ENCODE peak calls at places on chromosomes 1 and 21, in ten cellular contexts. I, F, J, D, R, U, Q, G, Z and S are unnamed samples. For H3K9me3 and H3K4me1, the result is how much of the 10 kb centered on the place peaks cover.

GRCh38 chr1:219123041-219123440 is 50.6 kb upstream of the LYPLAL1 start:
- DNase-seq in J (no peak), R (no peak), I (no peak), Z (no peak), F (no peak), Q (peak), G (no peak), D (no peak), U (no peak), S (no peak)

GRCh38 chr21:35619184-35619583 is 441.1 kb downstream of the SETD4 start:
- DNase-seq in U (no peak), R (no peak), Z (no peak), Q (no peak), F (no peak), J (no peak), D (no peak), G (no peak), I (no peak), S (no peak)

GRCh38 chr1:79006564-79006963 is at the start of gene ADGRL4:
- DNase-seq in F (no peak), Z (no peak), Q (peak), D (peak), U (peak), I (peak), J (peak), R (no peak), G (no peak), S (peak)

GRCh38 chr1:228017356-228018124 is 10.7 kb downstream of the WNT3A start:
- DNase-seq in G (no peak), I (peak), Q (no peak), J (no peak), F (no peak), U (no peak), Z (no peak), R (no peak), D (no peak), S (no peak)

GRCh38 chr1:234782821-234783220 is 172.8 kb upstream of the IRF2BP2 start:
- DNase-seq in I (no peak), Q (no peak), F (no peak), U (peak), J (no peak), D (no peak), Z (no peak), R (no peak), G (no peak), S (no peak)

GRCh38 chr21:45421846-45422775 is 17.1 kb downstream of the COL18A1 start:
- DNase-seq in D (no peak), Z (no peak), I (peak), G (no peak), U (no peak), R (no peak), F (no peak), J (peak), Q (peak), S (peak)

GRCh38 chr1:51952638-51953037 is 37.9 kb downstream of the RAB3B start:
- DNase-seq in D (no peak), Z (no peak), U (no peak), G (no peak), R (no peak), F (no peak), J (no peak), Q (no peak), I (no peak), S (no peak)

GRCh38 chr1:86436041-86436440 is 12.1 kb downstream of the CLCA2 start:
- DNase-seq in G (no peak), Q (no peak), J (no peak), F (no peak), Z (no peak), R (no peak), D (no peak), I (no peak), U (no peak), S (no peak)

GRCh38 chr1:41413748-41414281 is 52.6 kb downstream of the FOXO6 start:
- DNase-seq in Z (no peak), D (no peak), I (no peak), J (no peak), F (no peak), U (no peak), G (no peak), Q (peak), R (no peak), S (no peak)

DNA sequence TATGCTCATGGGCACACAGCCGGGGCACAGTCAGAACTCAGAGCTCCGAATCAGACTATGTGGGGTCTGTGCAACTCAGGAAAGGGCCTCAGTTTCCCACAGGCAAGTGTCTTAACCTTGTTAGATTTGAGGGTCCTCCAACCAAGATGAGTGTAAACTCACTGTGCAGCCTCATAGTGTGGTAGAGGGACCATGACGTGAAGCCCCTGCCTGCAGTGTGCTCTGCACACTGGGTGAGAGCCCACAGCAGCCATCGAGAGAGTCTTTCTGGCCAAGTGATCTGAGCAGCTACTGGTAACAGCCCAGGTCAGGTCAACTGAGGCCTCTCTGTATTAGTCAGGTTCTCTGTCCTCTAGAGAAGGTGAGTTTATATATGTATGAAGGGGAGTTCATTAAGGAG is 592 bp upstream of the LYPD8 start:
- DNase-seq in R (no peak), Z (no peak), Q (no peak), F (no peak), U (no peak), J (no peak), G (no peak), D (no peak), I (no peak), S (no peak)
- H3K9me3 ChIP-seq in R (under half), Z (under half), Q (under half), F (under half), U (half or more), J (under half), G (under half), D (under half), I (under half), S (under half)

DNA sequence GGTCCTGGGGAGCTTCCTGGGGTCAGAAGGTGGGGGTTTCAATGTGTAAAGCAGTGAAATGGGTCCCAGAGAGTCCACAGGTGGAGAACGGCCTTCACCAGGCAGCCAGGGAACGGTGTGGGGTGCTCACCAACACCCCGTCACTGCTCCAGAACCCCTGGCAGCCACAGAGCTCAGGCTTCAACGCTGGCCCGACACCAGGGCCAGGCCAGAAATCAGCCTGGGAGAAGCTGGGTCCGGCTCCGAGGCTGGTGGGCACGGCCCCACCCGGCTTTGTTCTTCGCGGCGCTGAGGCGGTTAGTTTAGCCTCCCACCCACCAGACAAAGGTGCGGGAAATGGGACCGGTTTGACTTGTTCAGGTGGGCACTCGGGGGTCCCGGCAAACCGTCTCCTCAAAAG is 24.8 kb upstream of the C1orf159 start:
- DNase-seq in G (no peak), I (no peak), U (no peak), Q (no peak), Z (no peak), R (no peak), D (no peak), F (no peak), J (no peak), S (no peak)
- H3K4me1 ChIP-seq in G (under half), I (under half), U (under half), Q (under half), Z (under half), R (under half), D (under half), F (under half), J (under half), S (under half)

GRCh38 chr1:27574001-27574781 is 29.8 kb downstream of the AHDC1 start:
- DNase-seq in I (no peak), J (peak), Q (no peak), D (peak), U (no peak), F (no peak), Z (no peak), R (peak), G (peak), S (peak)

GRCh38 chr1:27576846-27577245 is 27.1 kb downstream of the AHDC1 start:
- DNase-seq in U (no peak), I (no peak), D (no peak), Z (no peak), J (no peak), R (no peak), Q (peak), F (no peak), G (no peak), S (peak)

GRCh38 chr1:27574871-27575831 is 28.8 kb downstream of the AHDC1 start:
- DNase-seq in I (peak), R (peak), G (no peak), D (peak), F (no peak), Z (no peak), J (peak), U (peak), Q (peak), S (peak)

GRCh38 chr1:27577504-27578188 is 26.3 kb downstream of the AHDC1 start:
- DNase-seq in G (no peak), Z (no peak), Q (peak), F (no peak), R (no peak), J (no peak), I (no peak), D (no peak), U (no peak), S (peak)

GRCh38 chr1:27575861-27576331 is 28.0 kb downstream of the AHDC1 start:
- DNase-seq in J (peak), F (no peak), G (peak), Z (no peak), Q (peak), R (peak), D (peak), U (peak), I (peak), S (peak)
- TF ChIP-seq CTCF in J (peak), F (no peak), G (peak), Z (no peak), Q (no peak), R (no peak), D (no peak), U (no peak), I (no peak), S (peak)

GRCh38 chr1:30149226-30149625 is 574.2 kb downstream of the MATN1 start:
- DNase-seq in I (no peak), J (no peak), F (no peak), Z (no peak), G (no peak), Q (no peak), D (no peak), R (no peak), U (no peak), S (no peak)
- H3K9me3 ChIP-seq in I (under half), J (under half), F (under half), Z (under half), G (under half), Q (under half), D (under half), R (under half), U (under half), S (under half)

DNA sequence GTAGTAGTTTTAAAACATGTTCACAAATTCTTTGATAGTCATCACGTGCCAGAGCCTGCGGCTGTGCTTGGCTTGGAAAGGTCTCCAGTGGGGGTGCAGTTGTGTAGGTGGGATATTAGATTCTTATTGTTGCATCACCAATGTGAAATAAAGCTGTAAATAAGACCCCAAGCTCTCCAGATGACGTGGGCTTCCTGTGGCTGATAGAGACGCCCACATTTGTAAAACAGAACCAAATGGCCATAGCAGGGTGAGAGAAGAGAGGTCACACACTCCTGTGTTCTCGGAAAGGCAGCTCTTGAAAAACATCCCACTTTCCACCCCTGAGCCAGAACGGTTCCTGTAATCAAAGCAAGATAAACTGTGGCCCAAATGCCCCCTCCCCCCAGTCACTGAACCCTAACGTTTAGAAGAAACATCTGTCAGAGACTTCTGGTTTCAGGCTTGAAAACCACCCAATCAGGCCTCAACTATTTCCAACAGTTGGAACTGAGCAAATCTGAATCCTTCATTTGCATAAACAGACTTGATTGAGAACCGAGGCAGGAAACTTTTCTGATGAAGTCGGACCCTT is 6.6 kb upstream of the NTPCR start:
- DNase-seq in U (no peak), J (no peak), Q (no peak), R (no peak), D (no peak), F (peak), Z (no peak), I (no peak), G (no peak), S (no peak)
- H3K4me1 ChIP-seq in U (under half), J (under half), Q (under half), R (under half), D (under half), F (under half), Z (under half), I (under half), G (under half), S (under half)